ENCODE peak calls at places on chromosome 12, in six cellular contexts. One of them, this sample, is unnamed.
A peak's percentile ranks its signal among the peaks of the same experiment; 100 is the strongest.

GRCh38 chr12:130953783-130954543 is at the start of gene ADGRD1:
- DNase-seq in SJSA1: no peak
- DNase-seq in testis: peak; percentile 76
- DNase-seq in cardiac fibroblast: peak; percentile 38
- DNase-seq in RWPE2: no peak
- DNase-seq in lower leg skin: peak; percentile 66
- DNase-seq in this sample: peak; percentile 48

GRCh38 chr12:6228535-6229223 is 28.5 kb downstream of the CD9 start:
- DNase-seq in lower leg skin: peak; percentile 69
- DNase-seq in testis: no peak
- DNase-seq in RWPE2: no peak
- DNase-seq in SJSA1: no peak
- DNase-seq in cardiac fibroblast: no peak
- DNase-seq in this sample: no peak

GRCh38 chr12:47095446-47096236 is 15.9 kb upstream of the AMIGO2 start:
- DNase-seq in lower leg skin: no peak
- DNase-seq in cardiac fibroblast: peak; percentile 88
- DNase-seq in SJSA1: peak; percentile 90
- DNase-seq in RWPE2: no peak
- DNase-seq in testis: no peak
- DNase-seq in this sample: peak; percentile 56

GRCh38 chr12:65586796-65587195 is 237.5 kb upstream of the HMGA2 start:
- DNase-seq in SJSA1: no peak
- DNase-seq in cardiac fibroblast: no peak
- DNase-seq in RWPE2: no peak
- DNase-seq in testis: no peak
- DNase-seq in lower leg skin: no peak
- DNase-seq in this sample: no peak

GRCh38 chr12:71685312-71685906 is 473 bp upstream of the TMEM19 start:
- DNase-seq in cardiac fibroblast: no peak
- DNase-seq in SJSA1: no peak
- DNase-seq in RWPE2: no peak
- DNase-seq in lower leg skin: no peak
- DNase-seq in testis: no peak
- DNase-seq in this sample: peak; percentile 21

GRCh38 chr12:128976120-128976519 is 122.8 kb downstream of the GLT1D1 start:
- DNase-seq in RWPE2: no peak
- DNase-seq in SJSA1: no peak
- DNase-seq in lower leg skin: no peak
- DNase-seq in testis: peak; percentile 69
- DNase-seq in cardiac fibroblast: no peak
- DNase-seq in this sample: peak; percentile 25

GRCh38 chr12:83471341-83471740 is 784.6 kb downstream of the TMTC2 start:
- DNase-seq in RWPE2: no peak
- DNase-seq in lower leg skin: no peak
- DNase-seq in testis: no peak
- DNase-seq in SJSA1: peak; percentile 62
- DNase-seq in cardiac fibroblast: no peak
- DNase-seq in this sample: no peak

GRCh38 chr12:132046561-132046960 is 96.8 kb downstream of the EP400 start:
- DNase-seq in RWPE2: no peak
- DNase-seq in cardiac fibroblast: peak; percentile 80
- DNase-seq in SJSA1: peak; percentile 42
- DNase-seq in lower leg skin: no peak
- DNase-seq in testis: no peak
- DNase-seq in this sample: no peak

GRCh38 chr12:122980192-122981035 is at the start of gene ARL6IP4:
- DNase-seq in testis: peak; percentile 63
- DNase-seq in lower leg skin: no peak
- DNase-seq in cardiac fibroblast: peak; percentile 61
- DNase-seq in RWPE2: peak; percentile 61
- DNase-seq in SJSA1: peak; percentile 78
- DNase-seq in this sample: peak; percentile 64

GRCh38 chr12:29782821-29783772 is 645 bp downstream of the TMTC1 start:
- DNase-seq in SJSA1: no peak
- DNase-seq in testis: peak; percentile 42
- DNase-seq in cardiac fibroblast: peak; percentile 43
- DNase-seq in lower leg skin: peak; percentile 15
- DNase-seq in RWPE2: peak; percentile 29
- DNase-seq in this sample: peak; percentile 65

GRCh38 chr12:93827669-93828068 is 150.5 kb downstream of the CRADD start:
- DNase-seq in RWPE2: no peak
- DNase-seq in SJSA1: no peak
- DNase-seq in testis: no peak
- DNase-seq in lower leg skin: no peak
- DNase-seq in cardiac fibroblast: no peak
- DNase-seq in this sample: no peak

GRCh38 chr12:113900711-113901110 is 65.4 kb downstream of the RBM19 start:
- DNase-seq in testis: no peak
- DNase-seq in cardiac fibroblast: no peak
- DNase-seq in SJSA1: peak; percentile 77
- DNase-seq in RWPE2: no peak
- DNase-seq in lower leg skin: peak; percentile 27
- DNase-seq in this sample: no peak

GRCh38 chr12:28955491-28955890 is 193.6 kb upstream of the FAR2 start:
- DNase-seq in RWPE2: no peak
- DNase-seq in testis: no peak
- DNase-seq in SJSA1: no peak
- DNase-seq in lower leg skin: no peak
- DNase-seq in cardiac fibroblast: peak; percentile 69
- DNase-seq in this sample: no peak

GRCh38 chr12:118494776-118495175 is 118.4 kb downstream of the SUDS3 start:
- DNase-seq in lower leg skin: no peak
- DNase-seq in testis: no peak
- DNase-seq in RWPE2: no peak
- DNase-seq in SJSA1: no peak
- DNase-seq in cardiac fibroblast: peak; percentile 22
- DNase-seq in this sample: peak; percentile 15

GRCh38 chr12:31228811-31229792 is 96.8 kb downstream of the SINHCAF start:
- DNase-seq in lower leg skin: no peak
- DNase-seq in cardiac fibroblast: no peak
- DNase-seq in SJSA1: no peak
- DNase-seq in RWPE2: no peak
- DNase-seq in testis: no peak
- DNase-seq in this sample: peak; percentile 73

GRCh38 chr12:94114166-94114565 is 34.2 kb upstream of the PLXNC1 start:
- DNase-seq in lower leg skin: no peak
- DNase-seq in SJSA1: no peak
- DNase-seq in cardiac fibroblast: no peak
- DNase-seq in RWPE2: no peak
- DNase-seq in testis: no peak
- DNase-seq in this sample: no peak

GRCh38 chr12:32377344-32378000 is 21.9 kb upstream of the FGD4 start:
- DNase-seq in lower leg skin: no peak
- DNase-seq in testis: no peak
- DNase-seq in cardiac fibroblast: no peak
- DNase-seq in RWPE2: no peak
- DNase-seq in SJSA1: no peak
- DNase-seq in this sample: no peak

GRCh38 chr12:3935078-3935477 is 61.9 kb upstream of the PARP11 start:
- DNase-seq in RWPE2: no peak
- DNase-seq in SJSA1: no peak
- DNase-seq in cardiac fibroblast: no peak
- DNase-seq in testis: no peak
- DNase-seq in lower leg skin: no peak
- DNase-seq in this sample: no peak

GRCh38 chr12:25394025-25394424 is 143.3 kb upstream of the KRAS start:
- DNase-seq in testis: no peak
- DNase-seq in RWPE2: no peak
- DNase-seq in SJSA1: no peak
- DNase-seq in cardiac fibroblast: no peak
- DNase-seq in lower leg skin: no peak
- DNase-seq in this sample: no peak

GRCh38 chr12:43462080-43462479 is 89.9 kb downstream of the ADAMTS20 start:
- DNase-seq in RWPE2: no peak
- DNase-seq in testis: no peak
- DNase-seq in SJSA1: no peak
- DNase-seq in lower leg skin: no peak
- DNase-seq in cardiac fibroblast: no peak
- DNase-seq in this sample: no peak

GRCh38 chr12:29023436-29024076 is 125.5 kb upstream of the FAR2 start:
- DNase-seq in lower leg skin: no peak
- DNase-seq in SJSA1: no peak
- DNase-seq in testis: no peak
- DNase-seq in RWPE2: no peak
- DNase-seq in cardiac fibroblast: no peak
- DNase-seq in this sample: no peak

GRCh38 chr12:14395059-14395778 is 29.7 kb downstream of the ATF7IP start:
- DNase-seq in cardiac fibroblast: no peak
- DNase-seq in RWPE2: no peak
- DNase-seq in lower leg skin: no peak
- DNase-seq in SJSA1: no peak
- DNase-seq in testis: no peak
- DNase-seq in this sample: no peak

GRCh38 chr12:21910642-21911041 is 30.6 kb downstream of the ABCC9 start:
- DNase-seq in RWPE2: no peak
- DNase-seq in cardiac fibroblast: no peak
- DNase-seq in lower leg skin: no peak
- DNase-seq in SJSA1: no peak
- DNase-seq in testis: no peak
- DNase-seq in this sample: no peak

GRCh38 chr12:125185740-125186470 is 120.7 kb downstream of the AACS start:
- DNase-seq in testis: peak; percentile 81
- DNase-seq in lower leg skin: peak; percentile 21
- DNase-seq in RWPE2: peak; percentile 78
- DNase-seq in cardiac fibroblast: peak; percentile 73
- DNase-seq in SJSA1: peak; percentile 14
- DNase-seq in this sample: peak; percentile 83

DNA sequence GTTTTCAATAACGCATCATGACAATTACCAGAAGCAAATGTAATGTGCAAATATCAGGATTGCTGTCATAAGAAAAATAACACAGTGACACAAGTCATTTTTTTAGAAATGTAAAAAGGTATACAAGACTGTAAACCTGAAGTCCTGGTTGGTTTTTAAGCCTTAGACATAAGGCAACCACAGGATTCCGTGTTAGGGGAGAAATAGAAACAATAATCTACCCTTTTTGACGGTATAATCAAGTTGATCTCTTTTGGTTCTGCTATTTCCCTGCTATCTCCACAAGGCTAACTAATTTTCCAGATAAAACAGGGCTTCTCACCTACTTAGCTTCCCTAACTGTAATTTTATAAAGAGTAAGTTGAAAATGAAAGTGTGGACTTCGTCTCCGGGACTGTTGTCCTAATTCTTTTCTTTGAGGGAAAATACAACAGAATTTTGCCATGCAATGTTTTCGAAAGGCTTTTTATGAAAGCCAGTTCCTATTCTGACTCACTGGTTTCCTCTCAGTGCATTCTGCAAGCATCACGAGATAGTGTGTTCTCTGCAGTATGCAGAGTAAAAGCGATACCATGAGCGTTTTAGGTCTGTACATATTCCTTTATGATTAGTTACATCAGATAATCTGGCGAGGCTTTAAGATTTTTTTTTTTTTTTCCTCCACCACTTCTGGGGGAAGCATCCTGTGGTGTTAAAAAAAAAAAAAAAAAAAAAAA is 10.6 kb downstream of the MYO1H start:
- DNase-seq in testis: no peak
- DNase-seq in RWPE2: no peak
- DNase-seq in lower leg skin: no peak
- DNase-seq in cardiac fibroblast: peak; percentile 40
- DNase-seq in SJSA1: no peak
- DNase-seq in this sample: no peak
- H3K4me3 ChIP-seq in testis: no peak overlapping the region
- H3K4me3 ChIP-seq in RWPE2: no peak overlapping the region
- H3K4me3 ChIP-seq in lower leg skin: no peak overlapping the region
- H3K4me3 ChIP-seq in cardiac fibroblast: no peak overlapping the region
- H3K4me3 ChIP-seq in SJSA1: no peak overlapping the region
- H3K4me3 ChIP-seq in this sample: peak overlapping the region; percentile 31

DNA sequence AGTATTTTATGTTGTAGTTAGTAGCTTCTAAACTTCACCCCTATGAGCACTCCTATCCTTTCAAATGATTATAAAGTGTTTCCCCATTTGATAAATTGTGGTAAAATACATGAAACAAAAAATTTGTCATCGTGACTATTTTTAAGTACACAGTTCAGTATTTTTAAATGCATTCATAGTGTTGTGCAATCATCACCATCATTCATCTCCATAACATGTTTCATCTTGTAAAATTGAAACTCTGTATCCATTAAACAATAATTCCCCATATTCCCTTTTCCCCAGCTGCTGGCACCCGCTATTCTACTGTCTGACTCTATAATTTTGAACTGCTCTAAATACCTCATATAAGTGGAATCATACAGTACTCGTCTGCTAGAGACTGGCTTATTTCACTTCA is 52.5 kb downstream of the ATP23 start:
- DNase-seq in testis: no peak
- DNase-seq in SJSA1: no peak
- DNase-seq in RWPE2: no peak
- DNase-seq in lower leg skin: no peak
- DNase-seq in cardiac fibroblast: no peak
- DNase-seq in this sample: no peak
- H3K4me3 ChIP-seq in testis: no peak overlapping the region
- H3K4me3 ChIP-seq in SJSA1: no peak overlapping the region
- H3K4me3 ChIP-seq in RWPE2: no peak overlapping the region
- H3K4me3 ChIP-seq in lower leg skin: no peak overlapping the region
- H3K4me3 ChIP-seq in cardiac fibroblast: no peak overlapping the region
- H3K4me3 ChIP-seq in this sample: no peak overlapping the region

DNA sequence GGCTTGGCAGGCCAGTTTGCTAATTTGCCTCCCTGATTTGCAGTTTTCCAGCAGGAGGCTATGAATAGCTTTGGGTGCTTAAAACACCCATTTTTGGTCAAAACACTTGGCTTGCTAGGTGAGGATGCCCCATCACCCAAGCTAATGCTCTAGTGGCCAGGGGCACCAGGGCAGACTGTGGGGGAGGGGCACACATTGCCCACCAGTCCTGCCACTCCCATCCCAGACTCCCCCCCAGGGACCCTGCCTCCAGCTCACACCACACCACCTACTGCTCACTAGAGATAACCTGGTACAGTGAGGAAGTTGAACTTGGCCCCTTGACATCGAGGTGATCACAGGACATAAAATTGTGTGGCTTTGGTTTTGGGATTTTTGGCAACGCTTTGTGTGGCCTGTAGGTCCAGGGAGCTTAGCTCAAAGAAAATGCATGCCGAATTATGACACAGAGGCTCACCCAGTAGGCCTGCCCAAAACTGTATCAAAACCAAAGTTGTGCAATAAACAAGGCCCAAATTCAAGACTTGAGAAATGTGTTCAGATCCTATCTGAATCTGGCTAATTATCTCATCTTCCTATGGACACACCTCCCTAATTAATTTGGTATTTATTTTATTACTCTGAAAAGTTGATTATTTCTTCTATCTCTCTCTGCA is 4.3 kb downstream of the NUAK1 start:
- DNase-seq in lower leg skin: no peak
- DNase-seq in cardiac fibroblast: no peak
- DNase-seq in RWPE2: no peak
- DNase-seq in SJSA1: no peak
- DNase-seq in testis: no peak
- DNase-seq in this sample: no peak
- H3K4me3 ChIP-seq in lower leg skin: no peak overlapping the region
- H3K4me3 ChIP-seq in cardiac fibroblast: no peak overlapping the region
- H3K4me3 ChIP-seq in RWPE2: no peak overlapping the region
- H3K4me3 ChIP-seq in SJSA1: no peak overlapping the region
- H3K4me3 ChIP-seq in testis: no peak overlapping the region
- H3K4me3 ChIP-seq in this sample: no peak overlapping the region

DNA sequence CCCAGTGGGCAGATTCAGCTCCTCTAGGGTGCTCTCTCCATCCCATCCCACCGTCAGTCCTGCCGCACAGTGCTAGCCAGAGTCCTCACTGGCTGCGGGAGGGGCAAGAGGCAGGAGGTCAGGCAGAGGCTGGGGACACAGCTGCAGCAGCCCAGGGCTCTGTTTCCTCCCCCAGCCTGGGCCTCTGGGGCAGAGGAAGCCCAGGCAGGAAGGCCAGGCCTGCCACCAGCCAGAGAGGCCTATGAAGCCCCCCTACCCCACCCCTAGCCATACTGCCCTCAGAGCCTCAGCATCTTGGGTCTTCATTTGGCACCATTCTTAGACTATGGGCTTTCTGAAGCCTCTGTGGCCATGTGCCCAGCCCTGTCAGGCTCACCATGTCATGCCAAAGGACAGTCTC is 3.4 kb downstream of the ACVRL1 start:
- DNase-seq in RWPE2: no peak
- DNase-seq in cardiac fibroblast: no peak
- DNase-seq in SJSA1: no peak
- DNase-seq in lower leg skin: no peak
- DNase-seq in testis: no peak
- DNase-seq in this sample: no peak
- H3K4me3 ChIP-seq in RWPE2: no peak overlapping the region
- H3K4me3 ChIP-seq in cardiac fibroblast: no peak overlapping the region
- H3K4me3 ChIP-seq in SJSA1: no peak overlapping the region
- H3K4me3 ChIP-seq in lower leg skin: no peak overlapping the region
- H3K4me3 ChIP-seq in testis: no peak overlapping the region
- H3K4me3 ChIP-seq in this sample: no peak overlapping the region